ENCODE peak calls at places on chromosomes 3 and 15, in ten cellular contexts. Q, L, S, W, X, D, B, H, F and J are unnamed samples.
A peak's percentile ranks its signal among the peaks of the same experiment; 100 is the strongest.

GRCh38 chr3:143291826-143292447 is 172.4 kb downstream of the CHST2 start:
- DNase-seq in F (no peak), D (no peak), X (no peak), B (no peak), W (no peak), L (no peak), Q (no peak), H (no peak), S (no peak), J (no peak)

GRCh38 chr3:22377421-22377820 is 626.4 kb upstream of the ZNF385D start:
- DNase-seq in H (no peak), S (no peak), D (no peak), F (no peak), B (no peak), X (no peak), L (peak; percentile 70), Q (no peak), W (no peak), J (no peak)

GRCh38 chr3:122493296-122493695 is 21.4 kb downstream of the KPNA1 start:
- DNase-seq in F (no peak), L (peak; percentile 85), D (no peak), B (no peak), H (no peak), X (no peak), S (no peak), W (no peak), Q (no peak), J (no peak)

GRCh38 chr3:185656321-185656840 is 70.3 kb downstream of the SENP2 start:
- DNase-seq in X (peak; percentile 97), H (no peak), F (peak; percentile 88), L (peak; percentile 99), Q (no peak), W (no peak), B (no peak), D (no peak), S (peak; percentile 87), J (no peak)

GRCh38 chr3:14120111-14120920 is 4.4 kb downstream of the CHCHD4 start:
- DNase-seq in S (no peak), F (no peak), W (no peak), X (no peak), D (no peak), L (no peak), H (no peak), Q (no peak), B (no peak), J (no peak)

GRCh38 chr3:16113704-16114103 is 60.8 kb upstream of the GALNT15 start:
- DNase-seq in B (no peak), L (peak; percentile 80), X (no peak), S (no peak), Q (no peak), D (no peak), H (no peak), W (no peak), F (no peak), J (no peak)

GRCh38 chr3:171178714-171179113 is 152.2 kb upstream of the SLC2A2 start:
- DNase-seq in S (no peak), D (no peak), F (no peak), Q (no peak), H (no peak), B (no peak), X (no peak), W (no peak), L (no peak), J (no peak)

GRCh38 chr3:108887137-108887536 is 64.6 kb downstream of the TRAT1 start:
- DNase-seq in B (no peak), S (no peak), F (no peak), X (no peak), Q (no peak), W (no peak), D (no peak), L (no peak), H (no peak), J (no peak)

GRCh38 chr3:13706886-13707285 is 158.0 kb downstream of the FBLN2 start:
- DNase-seq in L (no peak), S (no peak), B (no peak), D (peak; percentile 10), F (peak; percentile 15), H (no peak), W (no peak), Q (no peak), X (no peak), J (peak; percentile 12)

GRCh38 chr3:45552031-45552772 is 42.3 kb upstream of the LIMD1 start:
- DNase-seq in B (no peak), S (no peak), F (peak; percentile 62), X (no peak), L (no peak), W (no peak), D (no peak), Q (no peak), H (no peak), J (no peak)

GRCh38 chr3:189270248-189270832 is 98.6 kb downstream of the TPRG1 start:
- DNase-seq in H (peak; percentile 72), D (peak; percentile 54), W (no peak), S (peak; percentile 58), B (peak; percentile 54), L (peak; percentile 84), X (peak; percentile 48), F (no peak), Q (peak; percentile 61), J (peak; percentile 78)

GRCh38 chr3:144590854-144591253 is 619.2 kb downstream of the DIPK2A start:
- DNase-seq in H (no peak), W (no peak), Q (no peak), X (peak; percentile 70), B (no peak), F (no peak), S (peak; percentile 1), L (peak; percentile 88), D (no peak), J (no peak)

GRCh38 chr15:84816694-84817460 is at the start of gene ALPK3:
- DNase-seq in X (no peak), L (peak; percentile 19), S (no peak), Q (no peak), F (peak; percentile 85), D (no peak), B (no peak), W (no peak), H (no peak), J (peak; percentile 84)

GRCh38 chr15:57272770-57273357 is 103.4 kb upstream of the CGNL1 start:
- DNase-seq in S (no peak), D (no peak), L (no peak), B (no peak), Q (no peak), X (no peak), F (no peak), W (no peak), H (no peak), J (no peak)

GRCh38 chr15:75054172-75054897 is 30.9 kb downstream of the PPCDC start:
- DNase-seq in Q (no peak), L (no peak), S (no peak), D (no peak), X (no peak), W (no peak), B (no peak), F (no peak), H (no peak), J (no peak)

GRCh38 chr3:31550452-31551251 is 17.9 kb downstream of the STT3B start:
- DNase-seq in D (no peak), W (no peak), F (no peak), L (peak; percentile 20), H (no peak), S (no peak), Q (peak; percentile 49), X (no peak), B (peak; percentile 46), J (no peak)

GRCh38 chr15:75049392-75049791 is 26.0 kb downstream of the PPCDC start:
- DNase-seq in B (no peak), D (peak; percentile 73), H (peak; percentile 83), L (no peak), W (peak; percentile 68), S (no peak), X (no peak), F (peak; percentile 92), Q (no peak), J (peak; percentile 89)

GRCh38 chr3:184399410-184399809 is 19.6 kb downstream of the CHRD start:
- DNase-seq in L (peak; percentile 95), W (no peak), B (no peak), D (no peak), X (peak; percentile 88), F (peak; percentile 83), S (no peak), H (no peak), Q (no peak), J (no peak)
- H3K27ac ChIP-seq in L (no peak overlapping the region), W (no peak overlapping the region), B (no peak overlapping the region), D (no peak overlapping the region), X (no peak overlapping the region), F (no peak overlapping the region), S (no peak overlapping the region), H (peak overlapping the region; percentile 71), Q (no peak overlapping the region), J (no peak overlapping the region)

GRCh38 chr3:43410575-43410974 is 124.2 kb downstream of the SNRK start:
- DNase-seq in L (no peak), Q (no peak), S (no peak), F (no peak), B (no peak), D (no peak), X (no peak), W (no peak), H (no peak), J (no peak)
- H3K27ac ChIP-seq in L (no peak overlapping the region), Q (no peak overlapping the region), S (no peak overlapping the region), F (no peak overlapping the region), B (no peak overlapping the region), D (no peak overlapping the region), X (no peak overlapping the region), W (no peak overlapping the region), H (no peak overlapping the region), J (no peak overlapping the region)

GRCh38 chr3:179766416-179767133 is 113.7 kb downstream of the USP13 start:
- DNase-seq in F (no peak), S (no peak), Q (no peak), L (no peak), W (no peak), B (no peak), X (no peak), H (no peak), D (no peak), J (no peak)
- H3K27ac ChIP-seq in F (no peak overlapping the region), S (no peak overlapping the region), Q (no peak overlapping the region), L (no peak overlapping the region), W (no peak overlapping the region), B (no peak overlapping the region), X (no peak overlapping the region), H (no peak overlapping the region), D (no peak overlapping the region), J (no peak overlapping the region)

GRCh38 chr15:64901141-64901540 is 10.6 kb upstream of the ANKDD1A start:
- DNase-seq in X (no peak), F (no peak), W (no peak), H (no peak), L (no peak), S (no peak), B (no peak), D (no peak), Q (no peak), J (no peak)

GRCh38 chr15:64897345-64897985 is 14.2 kb upstream of the ANKDD1A start:
- DNase-seq in D (peak; percentile 65), W (no peak), L (peak; percentile 65), F (peak; percentile 78), B (no peak), Q (no peak), X (no peak), H (no peak), S (peak; percentile 63), J (peak; percentile 84)

GRCh38 chr15:64895285-64896065 is 16.2 kb upstream of the ANKDD1A start:
- DNase-seq in Q (peak; percentile 82), X (no peak), L (no peak), W (no peak), S (no peak), B (peak; percentile 89), D (no peak), F (no peak), H (no peak), J (peak; percentile 53)

GRCh38 chr15:64896371-64897069 is 15.2 kb upstream of the ANKDD1A start:
- DNase-seq in W (no peak), X (no peak), L (no peak), Q (no peak), F (no peak), D (no peak), B (no peak), H (no peak), S (no peak), J (peak; percentile 37)

GRCh38 chr15:64898406-64898805 is 13.3 kb upstream of the ANKDD1A start:
- DNase-seq in D (no peak), X (no peak), Q (no peak), S (no peak), H (no peak), B (no peak), F (no peak), L (no peak), W (no peak), J (no peak)
- H3K27ac ChIP-seq in D (peak overlapping the region; percentile 83), X (no peak overlapping the region), Q (no peak overlapping the region), S (peak overlapping the region; percentile 87), H (peak overlapping the region; percentile 91), B (no peak overlapping the region), F (peak overlapping the region; percentile 79), L (no peak overlapping the region), W (no peak overlapping the region), J (peak overlapping the region; percentile 5)